ENCODE peak calls at places on chromosome 14, in eight cellular contexts. G, C, T, A, X, S, D and B are unnamed samples.

GRCh38 chr14:70888681-70889175 is 18.5 kb upstream of the PCNX1 start:
- DNase-seq in X (no peak), T (peak), C (no peak), S (no peak), G (no peak), A (no peak), D (peak), B (no peak)

GRCh38 chr14:100292776-100293461 is 13.3 kb downstream of the SLC25A29 start:
- DNase-seq in D (no peak), S (no peak), C (no peak), T (no peak), G (no peak), A (no peak), X (no peak), B (no peak)

GRCh38 chr14:105528859-105529505 is 2.6 kb downstream of the TMEM121 start:
- DNase-seq in C (no peak), D (no peak), T (peak), X (no peak), A (peak), S (no peak), G (no peak), B (no peak)

GRCh38 chr14:97407701-97408407 is 610.7 kb downstream of the VRK1 start:
- DNase-seq in C (no peak), G (no peak), X (no peak), S (no peak), A (no peak), T (no peak), D (no peak), B (no peak)

GRCh38 chr14:104436741-104437701 is 142.5 kb upstream of the C14orf180 start:
- DNase-seq in D (no peak), C (no peak), T (no peak), X (no peak), S (no peak), G (no peak), A (no peak), B (no peak)

GRCh38 chr14:99380402-99380801 is 100.3 kb downstream of the SETD3 start:
- DNase-seq in G (no peak), A (no peak), S (no peak), X (no peak), T (no peak), C (no peak), D (no peak), B (no peak)

GRCh38 chr14:94682061-94682516 is 69.9 kb downstream of the SERPINA3 start:
- DNase-seq in D (no peak), X (no peak), S (no peak), A (no peak), T (no peak), G (no peak), C (no peak), B (no peak)

GRCh38 chr14:92625213-92625612 is 111.6 kb downstream of the RIN3 start:
- DNase-seq in S (no peak), X (no peak), G (no peak), C (no peak), D (peak), A (no peak), T (no peak), B (no peak)

GRCh38 chr14:105193916-105194782 is 13.0 kb upstream of the NUDT14 start:
- DNase-seq in X (no peak), T (no peak), S (no peak), C (no peak), A (peak), D (no peak), G (peak), B (peak)

GRCh38 chr14:61992139-61992538 is 229.9 kb downstream of the SNAPC1 start:
- DNase-seq in T (no peak), S (no peak), A (no peak), D (no peak), C (no peak), X (no peak), G (no peak), B (no peak)